ENCODE peak calls at places on chromosomes 13 and 19, in seven cellular contexts. B is H1, O is K562, Q is SK-N-SH, M is HepG2, F is GM12892, I is GM12878. X is an unnamed sample.

GRCh38 chr13:101343128-101343787 is 73.0 kb downstream of the NALCN start:
- DNase-seq in O (no peak), I (no peak), F (no peak), M (no peak), Q (no peak), B (no peak), X (no peak)

GRCh38 chr13:40668335-40668734 is 1.9 kb upstream of the FOXO1 start:
- DNase-seq in Q (no peak), F (peak), M (peak), I (no peak), B (no peak), O (peak), X (peak)

GRCh38 chr13:99577934-99578917 is 77.0 kb downstream of the TM9SF2 start:
- DNase-seq in I (no peak), F (no peak), Q (no peak), O (peak), M (peak), B (no peak), X (no peak)

GRCh38 chr13:106118050-106118449 is 417.4 kb downstream of the EFNB2 start:
- DNase-seq in F (no peak), Q (no peak), I (no peak), B (no peak), O (no peak), M (no peak), X (no peak)

GRCh38 chr19:40365613-40366401 is 17.3 kb downstream of the PLD3 start:
- DNase-seq in M (no peak), I (no peak), O (peak), B (peak), Q (peak), F (peak), X (peak)

GRCh38 chr13:84946144-84946543 is 853.1 kb downstream of the SLITRK6 start:
- DNase-seq in B (no peak), M (no peak), O (no peak), I (no peak), F (no peak), Q (no peak), X (no peak)

GRCh38 chr19:32676895-32677359 is 1.3 kb downstream of the RGS9BP start:
- DNase-seq in Q (no peak), B (no peak), O (no peak), I (no peak), F (no peak), M (no peak), X (no peak)

GRCh38 chr19:54481326-54481930 is 8.3 kb upstream of the CDC42EP5 start:
- DNase-seq in O (peak), I (no peak), F (no peak), B (no peak), Q (peak), M (peak), X (no peak)

GRCh38 chr13:40598599-40598998 is 67.8 kb downstream of the FOXO1 start:
- DNase-seq in F (no peak), O (no peak), Q (no peak), M (no peak), B (no peak), I (no peak), X (no peak)

GRCh38 chr19:52635786-52636570 is 2.2 kb downstream of the ZNF83 start:
- DNase-seq in B (no peak), Q (no peak), O (no peak), I (no peak), F (no peak), M (no peak), X (no peak)

GRCh38 chr13:43239441-43239840 is 216.1 kb downstream of the DNAJC15 start:
- DNase-seq in I (no peak), O (no peak), B (no peak), Q (no peak), M (no peak), F (no peak), X (no peak)

GRCh38 chr19:55118401-55118991 is 1.1 kb upstream of the PPP1R12C start:
- DNase-seq in M (no peak), O (peak), Q (no peak), F (no peak), B (peak), I (no peak), X (no peak)

GRCh38 chr13:32113564-32113963 is 82.0 kb downstream of the FRY start:
- DNase-seq in Q (no peak), B (no peak), I (no peak), O (no peak), M (peak), F (no peak), X (no peak)
- TF ChIP-seq TAF1 in Q (no peak), B (no peak), I (no peak), O (no peak), M (no peak), F (no peak), X (no peak)

GRCh38 chr19:15154002-15154612 is 46.7 kb downstream of the NOTCH3 start:
- DNase-seq in B (no peak), I (no peak), F (no peak), Q (peak), M (peak), O (peak), X (no peak)
- TF ChIP-seq TAF1 in B (no peak), I (no peak), F (no peak), Q (no peak), M (no peak), O (no peak), X (no peak)

GRCh38 chr19:4405977-4406376 is 3.5 kb downstream of the CHAF1A start:
- DNase-seq in M (no peak), F (no peak), Q (no peak), I (no peak), O (no peak), B (no peak), X (no peak)

GRCh38 chr19:4413588-4413987 is 11.1 kb downstream of the CHAF1A start:
- DNase-seq in F (no peak), I (no peak), O (no peak), Q (no peak), M (no peak), B (no peak), X (no peak)

GRCh38 chr19:4406626-4407025 is 4.2 kb downstream of the CHAF1A start:
- DNase-seq in Q (no peak), O (no peak), M (peak), B (no peak), F (no peak), I (no peak), X (no peak)

GRCh38 chr19:4414144-4414799 is 11.8 kb downstream of the CHAF1A start:
- DNase-seq in F (no peak), Q (no peak), M (no peak), O (no peak), B (no peak), I (no peak), X (no peak)

DNA sequence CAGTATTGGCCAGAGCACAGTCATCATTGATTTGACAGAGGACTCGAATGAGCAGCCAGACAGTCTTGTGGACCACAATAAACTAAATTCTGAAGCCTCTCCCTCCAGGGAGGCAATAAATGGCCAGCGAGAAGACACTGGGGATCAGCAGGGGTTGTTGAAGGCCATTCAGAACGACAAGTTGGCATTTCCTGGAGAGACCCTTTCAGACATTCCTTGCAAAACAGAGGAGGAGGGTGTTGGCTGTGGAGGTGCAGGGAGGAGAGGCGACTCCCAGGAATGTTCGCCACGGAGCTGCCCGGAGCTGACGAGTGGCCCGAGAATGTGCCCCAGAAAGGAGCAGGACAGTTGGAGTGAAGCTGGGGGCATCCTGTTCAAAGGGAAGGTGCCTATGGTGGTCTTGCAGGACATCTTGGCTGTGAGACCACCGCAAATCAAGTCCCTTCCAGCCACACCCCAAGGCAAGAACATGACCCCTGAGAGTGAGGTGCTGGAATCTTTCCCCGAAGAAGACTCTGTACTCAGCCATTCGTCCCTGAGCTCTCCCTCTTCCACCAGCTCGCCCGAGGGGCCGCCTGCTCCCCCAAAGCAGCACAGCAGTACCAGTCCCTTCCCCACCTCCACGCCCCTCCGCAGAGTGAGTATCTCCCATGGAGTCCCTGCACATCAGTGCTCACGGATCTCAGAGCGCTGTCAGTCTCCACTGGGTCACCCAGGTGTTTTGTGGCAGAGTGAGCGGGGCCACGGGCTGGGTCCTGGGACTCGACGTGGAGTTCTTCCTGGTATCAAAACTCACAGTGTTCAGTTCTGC is 6.9 kb downstream of the CHAF1A start:
- DNase-seq in F (no peak), I (no peak), O (no peak), M (no peak), B (peak), Q (no peak), X (no peak)
- TF ChIP-seq TAF1 in F (no peak), I (no peak), O (no peak), M (no peak), B (peak), Q (no peak), X (no peak)

GRCh38 chr13:44792096-44792495 is 197.2 kb downstream of the NUFIP1 start:
- DNase-seq in M (no peak), F (no peak), I (no peak), B (no peak), O (no peak), Q (no peak), X (no peak)
- TF ChIP-seq TAF1 in M (no peak), F (no peak), I (no peak), B (no peak), O (no peak), Q (no peak), X (no peak)

GRCh38 chr13:110644892-110645521 is 29.7 kb downstream of the NAXD start:
- DNase-seq in I (no peak), O (no peak), F (peak), Q (peak), B (peak), M (no peak), X (peak)
- TF ChIP-seq TAF1 in I (no peak), O (no peak), F (no peak), Q (no peak), B (peak), M (no peak), X (no peak)

GRCh38 chr13:50740052-50740741 is 103.3 kb downstream of the DLEU7 start:
- DNase-seq in F (no peak), O (no peak), Q (no peak), B (no peak), M (no peak), I (no peak), X (no peak)
- TF ChIP-seq TAF1 in F (no peak), O (no peak), Q (no peak), B (no peak), M (no peak), I (no peak), X (no peak)

GRCh38 chr19:708154-709141 is at the start of gene PALM:
- DNase-seq in I (no peak), F (no peak), B (no peak), M (peak), Q (peak), O (peak), X (no peak)

GRCh38 chr19:709965-710714 is 1.4 kb downstream of the PALM start:
- DNase-seq in F (no peak), I (no peak), B (no peak), M (no peak), O (no peak), Q (peak), X (no peak)

GRCh38 chr19:709196-709964 is 645 bp downstream of the PALM start:
- DNase-seq in M (no peak), F (no peak), B (no peak), Q (peak), I (no peak), O (no peak), X (no peak)

GRCh38 chr19:711224-711623 is 2.5 kb downstream of the PALM start:
- DNase-seq in O (no peak), M (no peak), I (no peak), F (no peak), Q (no peak), B (no peak), X (no peak)

DNA sequence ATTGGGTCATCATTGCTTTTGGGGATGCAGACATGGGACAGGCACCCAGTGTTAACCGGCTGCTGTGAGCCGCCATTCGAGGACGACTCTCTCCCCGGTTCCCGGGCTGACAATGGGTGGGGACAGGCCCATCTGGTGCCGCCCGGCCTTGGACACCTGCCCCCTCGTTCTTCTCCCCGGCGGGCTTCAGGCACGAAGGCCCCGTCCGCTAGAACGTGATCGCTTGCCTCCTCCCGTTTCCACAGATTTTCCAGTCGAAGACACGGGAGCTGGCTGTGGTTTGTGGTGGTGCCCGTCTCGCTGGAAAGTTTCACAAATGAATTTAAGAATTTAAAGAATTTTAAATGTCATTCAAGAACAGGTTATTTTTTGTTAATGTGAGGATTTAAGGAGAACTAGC is 2.0 kb downstream of the PALM start:
- DNase-seq in M (no peak), F (no peak), Q (no peak), I (no peak), B (no peak), O (no peak), X (no peak)
- TF ChIP-seq TAF1 in M (no peak), F (no peak), Q (no peak), I (no peak), B (no peak), O (no peak), X (no peak)

GRCh38 chr19:31148671-31149070 is 200.6 kb downstream of the TSHZ3 start:
- DNase-seq in O (no peak), F (no peak), I (no peak), Q (no peak), M (no peak), B (no peak), X (no peak)
- TF ChIP-seq TAF1 in O (no peak), F (no peak), I (no peak), Q (no peak), M (no peak), B (no peak), X (no peak)